ENCODE peak calls at places on chromosome 9, in four cellular contexts. T, L, Q and X are unnamed samples. For H3K79me1, the result is how much of the 10 kb centered on the place peaks cover.

GRCh38 chr9:137551656-137552534 is at the start of gene MRPL41:
- DNase-seq in T (peak), L (peak), Q (peak), X (peak)

GRCh38 chr9:106864533-106865143 is 1.7 kb downstream of the ZNF462 start:
- DNase-seq in T (peak), L (no peak), Q (no peak), X (no peak)

GRCh38 chr9:121725008-121725795 is 73.8 kb downstream of the DAB2IP start:
- DNase-seq in T (peak), L (no peak), Q (no peak), X (no peak)

GRCh38 chr9:86488794-86489193 is 134.6 kb upstream of the TUT7 start:
- DNase-seq in T (no peak), L (no peak), Q (no peak), X (peak)

GRCh38 chr9:91131433-91131839 is 230.3 kb downstream of the AUH start:
- DNase-seq in T (peak), L (no peak), Q (no peak), X (no peak)

GRCh38 chr9:129058965-129059795 is 21.7 kb upstream of the DOLPP1 start:
- DNase-seq in T (peak), L (no peak), Q (no peak), X (no peak)

GRCh38 chr9:137589441-137590122 is 730 bp downstream of the ZMYND19 start:
- DNase-seq in T (no peak), L (no peak), Q (no peak), X (no peak)

GRCh38 chr9:35553670-35554543 is 51.2 kb upstream of the TESK1 start:
- DNase-seq in T (peak), L (peak), Q (no peak), X (peak)

GRCh38 chr9:117188394-117188793 is 226.5 kb downstream of the ASTN2 start:
- DNase-seq in T (no peak), L (no peak), Q (no peak), X (no peak)

GRCh38 chr9:20382460-20383071 is 239.7 kb downstream of the MLLT3 start:
- DNase-seq in T (peak), L (no peak), Q (no peak), X (no peak)

GRCh38 chr9:69433426-69433825 is 108.4 kb downstream of the ENTREP1 start:
- DNase-seq in T (peak), L (no peak), Q (no peak), X (no peak)

GRCh38 chr9:706606-707451 is 134.7 kb upstream of the DMRT1 start:
- DNase-seq in T (peak), L (peak), Q (no peak), X (peak)

GRCh38 chr9:107447834-107448233 is 41.7 kb downstream of the KLF4 start:
- DNase-seq in T (no peak), L (no peak), Q (no peak), X (no peak)

GRCh38 chr9:4519604-4520003 is 29.3 kb downstream of the SLC1A1 start:
- DNase-seq in T (no peak), L (no peak), Q (no peak), X (no peak)

GRCh38 chr9:116998305-116998704 is 311.2 kb downstream of the TRIM32 start:
- DNase-seq in T (peak), L (peak), Q (no peak), X (peak)

GRCh38 chr9:131112374-131113159 is 12.8 kb upstream of the NUP214 start:
- DNase-seq in T (no peak), L (no peak), Q (no peak), X (no peak)

GRCh38 chr9:107749787-107750444 is 260.3 kb upstream of the KLF4 start:
- DNase-seq in T (peak), L (no peak), Q (no peak), X (peak)

GRCh38 chr9:18393340-18394130 is 80.4 kb upstream of the ADAMTSL1 start:
- DNase-seq in T (peak), L (no peak), Q (no peak), X (peak)

GRCh38 chr9:89865981-89866380 is 261.2 kb downstream of the GADD45G start:
- DNase-seq in T (no peak), L (no peak), Q (no peak), X (no peak)

GRCh38 chr9:130023147-130023787 is 19.7 kb downstream of the FNBP1 start:
- DNase-seq in T (no peak), L (no peak), Q (no peak), X (peak)

GRCh38 chr9:98488578-98489312 is 220.0 kb downstream of the GABBR2 start:
- DNase-seq in T (peak), L (no peak), Q (peak), X (peak)

GRCh38 chr9:2362170-2362569 is 259.4 kb upstream of the VLDLR start:
- DNase-seq in T (no peak), L (no peak), Q (no peak), X (no peak)

GRCh38 chr9:38183994-38184568 is 115.1 kb upstream of the SHB start:
- DNase-seq in T (no peak), L (no peak), Q (no peak), X (peak)

GRCh38 chr9:19800884-19801283 is 12.0 kb upstream of the SLC24A2 start:
- DNase-seq in T (no peak), L (no peak), Q (no peak), X (no peak)

GRCh38 chr9:24464321-24464951 is 81.3 kb downstream of the IZUMO3 start:
- DNase-seq in T (no peak), L (no peak), Q (peak), X (peak)

GRCh38 chr9:10562581-10563343 is 50.0 kb downstream of the PTPRD start:
- DNase-seq in T (no peak), L (no peak), Q (no peak), X (peak)

GRCh38 chr9:27572566-27572917 is 739 bp downstream of the C9orf72 start:
- DNase-seq in T (no peak), L (no peak), Q (no peak), X (peak)

DNA sequence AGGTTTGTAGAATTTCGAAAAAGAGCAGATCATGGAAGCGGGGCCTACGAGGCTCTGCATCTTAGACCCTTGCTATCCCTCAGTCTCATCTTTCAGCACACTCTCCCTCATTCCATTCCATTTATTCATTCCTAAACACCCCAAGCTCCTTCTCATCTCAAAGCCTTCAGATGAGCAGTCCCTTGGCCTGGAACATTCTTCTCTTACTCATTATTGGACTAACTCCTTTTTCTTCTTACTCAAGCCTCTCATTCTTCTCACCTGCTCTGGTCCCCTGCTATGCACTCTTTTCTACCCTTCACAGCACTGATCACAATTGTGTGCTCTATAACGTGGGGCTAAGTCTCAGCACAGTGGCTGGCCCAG is 212.5 kb downstream of the MAPKAP1 start:
- DNase-seq in T (peak), L (no peak), Q (no peak), X (peak)
- H3K27ac ChIP-seq in T (no peak), L (no peak), Q (no peak), X (peak)

DNA sequence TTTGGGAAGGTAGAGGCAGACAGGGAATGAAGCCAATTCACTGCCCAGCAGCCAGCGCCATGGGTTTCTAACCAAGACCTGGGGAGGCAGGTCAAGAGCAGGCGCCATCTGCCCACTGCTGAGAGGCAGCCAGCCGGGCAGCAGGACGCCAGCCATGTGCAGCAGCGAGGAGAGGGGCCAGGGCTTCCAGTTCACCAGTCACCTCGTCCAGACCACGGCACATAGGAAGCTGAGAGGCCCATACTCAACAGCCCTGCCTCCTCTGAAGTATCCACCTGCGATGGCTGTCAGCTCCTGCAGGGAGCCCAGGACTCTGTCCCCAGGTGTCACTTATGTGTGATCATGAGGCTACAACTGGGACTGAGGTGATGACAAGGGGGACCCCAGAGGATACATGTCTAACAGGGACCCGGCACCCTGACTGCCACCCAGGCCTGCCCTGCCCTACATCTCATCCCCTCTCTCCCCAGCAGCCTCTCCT is 30.1 kb downstream of the IPPK start:
- DNase-seq in T (no peak), L (no peak), Q (no peak), X (no peak)
- H3K79me1 ChIP-seq in T (under half), L (under half), Q (under half), X (under half)

DNA sequence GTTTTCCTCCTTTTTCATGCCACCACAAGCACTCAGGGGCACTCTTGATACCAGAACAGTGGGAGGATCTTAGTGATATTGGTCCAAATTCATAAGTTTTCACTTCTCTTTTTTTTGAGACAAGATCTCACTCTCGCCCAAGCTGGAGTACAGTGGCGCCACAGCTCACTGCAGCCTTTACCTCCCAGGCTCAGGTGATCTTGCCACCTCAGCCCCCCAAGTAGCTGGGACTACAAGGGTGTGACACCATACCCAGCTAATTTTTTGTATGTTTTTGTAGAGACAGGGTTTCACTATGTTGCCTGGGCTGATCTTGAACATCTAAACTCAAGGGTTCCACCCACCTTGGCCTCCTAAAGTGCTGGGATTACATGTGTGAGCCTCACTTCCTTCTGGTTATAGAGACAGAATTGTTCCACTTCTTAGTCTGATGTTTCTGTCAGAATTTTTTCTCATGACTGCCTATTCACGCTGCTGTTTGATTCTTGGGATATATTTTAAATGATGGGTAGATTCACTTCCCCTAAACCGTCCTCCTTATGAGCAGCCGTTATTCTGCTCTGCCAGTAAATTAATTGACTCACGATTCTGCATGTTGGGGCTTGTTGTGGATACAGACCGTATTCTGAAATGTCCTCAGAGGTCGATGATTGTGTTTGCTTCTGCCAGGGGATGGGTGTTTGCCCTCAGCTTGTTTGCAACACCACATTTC is 30.8 kb downstream of the MTAP start:
- DNase-seq in T (no peak), L (no peak), Q (no peak), X (no peak)
- H2BK15ac ChIP-seq in T (peak), L (no peak), Q (no peak), X (no peak)

GRCh38 chr9:127293314-127293713 is 28.7 kb downstream of the GARNL3 start:
- DNase-seq in T (no peak), L (no peak), Q (no peak), X (no peak)
- H3K27ac ChIP-seq in T (no peak), L (no peak), Q (no peak), X (no peak)

GRCh38 chr9:124810513-124811355 is 33.8 kb downstream of the OLFML2A start:
- DNase-seq in T (peak), L (peak), Q (peak), X (peak)
- H3K79me1 ChIP-seq in T (under half), L (under half), Q (under half), X (under half)

DNA sequence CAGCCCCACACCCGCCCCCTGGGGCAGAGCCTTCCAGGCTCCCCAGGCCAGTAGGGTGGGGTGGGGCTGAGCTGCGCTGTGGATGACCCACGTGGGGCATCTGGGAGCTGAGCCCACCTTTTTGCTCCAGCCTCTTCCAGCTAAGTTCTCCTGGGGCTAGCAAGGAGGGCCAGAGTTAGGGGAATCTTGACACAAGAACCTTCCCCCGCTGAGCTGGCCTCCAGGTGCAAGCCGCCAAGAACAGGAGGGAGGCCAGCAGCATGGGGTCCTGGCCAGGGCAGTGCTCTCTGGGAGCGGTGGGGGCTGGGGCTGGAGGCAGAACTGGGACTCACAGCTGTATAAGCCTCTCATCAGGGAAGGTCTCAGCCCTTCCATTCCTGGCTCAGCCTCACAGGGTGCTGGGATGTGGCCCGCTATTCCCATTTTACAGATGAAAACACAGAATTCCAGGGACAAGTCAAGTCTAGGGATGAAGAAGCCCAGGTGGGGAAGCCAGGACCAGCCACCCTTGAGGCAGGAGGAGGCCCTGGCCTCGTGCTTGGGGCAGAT is 21.5 kb downstream of the SARDH start:
- DNase-seq in T (no peak), L (no peak), Q (no peak), X (no peak)
- H2BK15ac ChIP-seq in T (no peak), L (no peak), Q (no peak), X (no peak)

GRCh38 chr9:93898026-93898425 is 57.1 kb downstream of the BARX1 start:
- DNase-seq in T (no peak), L (no peak), Q (no peak), X (peak)
- H3K27ac ChIP-seq in T (no peak), L (no peak), Q (no peak), X (no peak)

GRCh38 chr9:134392900-134393299 is 66.6 kb downstream of the RXRA start:
- DNase-seq in T (no peak), L (no peak), Q (no peak), X (no peak)

GRCh38 chr9:134389659-134390058 is 63.4 kb downstream of the RXRA start:
- DNase-seq in T (no peak), L (no peak), Q (no peak), X (no peak)

GRCh38 chr9:134390537-134390936 is 64.3 kb downstream of the RXRA start:
- DNase-seq in T (no peak), L (no peak), Q (no peak), X (no peak)

GRCh38 chr9:134390947-134391318 is 64.7 kb downstream of the RXRA start:
- DNase-seq in T (no peak), L (no peak), Q (no peak), X (no peak)

GRCh38 chr9:134391319-134392231 is 65.3 kb downstream of the RXRA start:
- DNase-seq in T (no peak), L (no peak), Q (no peak), X (no peak)
- H3K79me1 ChIP-seq in T (under half), L (under half), Q (under half), X (under half)

GRCh38 chr9:95887926-95888497 is 12.5 kb downstream of the ERCC6L2 start:
- DNase-seq in T (no peak), L (no peak), Q (no peak), X (no peak)
- H2BK15ac ChIP-seq in T (no peak), L (no peak), Q (no peak), X (no peak)

GRCh38 chr9:115494958-115495690 is 377.2 kb upstream of the TNC start:
- DNase-seq in T (peak), L (no peak), Q (no peak), X (peak)
- H3K27ac ChIP-seq in T (peak), L (no peak), Q (no peak), X (no peak)